ENCODE peak calls at places on chromosomes 13 and 19, in nine cellular contexts. H is substantia nigra; M is mesothelial cell of epicardium; O is effector CD4-positive, alpha-beta T cell; L is left colon; Y is activated T-cell treated with anti-CD3 and anti-CD28 coated beads, Interleukin-2, amount 50 U/mL, for 48 hours; N is DMS 273 treated with DMSO at 0.1 percent for 48 hours; V is AG09319; I is activated T-helper 1 cell treated with anti-CD3 and anti-CD28 coated beads, Interleukin-2, amount 50 U/mL, for 16 hours. R is an unnamed sample.

GRCh38 chr19:19039901-19040300 is 6.5 kb downstream of the ARMC6 start:
- DNase-seq in L (no peak), Y (no peak), V (no peak), N (no peak), H (no peak), M (no peak), I (no peak), O (no peak), R (no peak)

GRCh38 chr19:58543826-58544590 is at the start of gene TRIM28:
- DNase-seq in Y (peak), V (peak), M (peak), O (peak), N (no peak), I (peak), H (no peak), L (peak), R (peak)

GRCh38 chr13:97855570-97855970 is 97.9 kb upstream of the IPO5 start:
- DNase-seq in V (peak), O (no peak), M (no peak), H (peak), I (no peak), Y (peak), L (peak), N (peak), R (peak)

GRCh38 chr19:14369399-14370168 is 11.7 kb upstream of the ADGRE5 start:
- DNase-seq in V (no peak), Y (peak), I (peak), M (no peak), L (no peak), O (peak), H (no peak), N (no peak), R (no peak)

GRCh38 chr19:8243146-8243545 is 34.0 kb downstream of the CERS4 start:
- DNase-seq in V (no peak), N (no peak), I (no peak), M (no peak), O (no peak), H (no peak), Y (no peak), L (no peak), R (no peak)

GRCh38 chr19:55275851-55276719 is 3.8 kb downstream of the HSPBP1 start:
- DNase-seq in L (no peak), H (no peak), O (no peak), I (no peak), M (no peak), N (no peak), Y (no peak), V (no peak), R (no peak)

GRCh38 chr19:29255912-29256311 is 43.0 kb upstream of the UQCRFS1 start:
- DNase-seq in O (no peak), Y (no peak), H (no peak), N (no peak), V (no peak), I (no peak), M (no peak), L (no peak), R (no peak)

GRCh38 chr13:45299194-45299593 is 41.8 kb downstream of the TPT1 start:
- DNase-seq in Y (no peak), O (no peak), H (no peak), N (no peak), M (no peak), I (no peak), V (no peak), L (no peak), R (no peak)

GRCh38 chr19:15532779-15533521 is 24.6 kb downstream of the CYP4F22 start:
- DNase-seq in N (no peak), Y (no peak), O (no peak), L (no peak), H (no peak), M (no peak), V (no peak), I (no peak), R (no peak)

GRCh38 chr19:41928754-41929535 is 696 bp upstream of the ERFL start:
- DNase-seq in N (no peak), O (no peak), H (no peak), M (no peak), L (peak), V (no peak), Y (peak), I (no peak), R (no peak)

GRCh38 chr13:93244918-93245280 is 18.3 kb downstream of the GPC6 start:
- DNase-seq in I (no peak), N (no peak), O (no peak), H (no peak), Y (no peak), V (no peak), M (no peak), L (no peak), R (no peak)

GRCh38 chr19:38932425-38933179 is 1.9 kb downstream of the MRPS12 start:
- DNase-seq in Y (peak), L (peak), H (no peak), N (no peak), V (no peak), I (no peak), O (peak), M (no peak), R (no peak)

GRCh38 chr13:21176982-21177284 is 475 bp downstream of the MRPL57 start:
- DNase-seq in N (no peak), V (no peak), M (no peak), H (no peak), L (no peak), O (no peak), Y (no peak), I (no peak), R (no peak)

GRCh38 chr13:23883255-23883654 is 5.9 kb downstream of the MIPEP start:
- DNase-seq in I (no peak), O (no peak), M (no peak), Y (no peak), H (no peak), L (no peak), N (no peak), V (no peak), R (no peak)

GRCh38 chr19:35639321-35639639 is 2.3 kb upstream of the ETV2 start:
- DNase-seq in Y (no peak), L (no peak), V (no peak), H (no peak), O (no peak), M (no peak), N (no peak), I (no peak), R (no peak)

GRCh38 chr13:93603043-93603442 is 376.4 kb downstream of the GPC6 start:
- DNase-seq in O (no peak), M (no peak), V (peak), H (no peak), Y (no peak), N (no peak), I (no peak), L (no peak), R (no peak)

GRCh38 chr13:64925284-64925683 is 2304.9 kb downstream of the PCDH9 start:
- DNase-seq in O (no peak), H (no peak), Y (no peak), L (no peak), M (no peak), N (no peak), I (no peak), V (no peak), R (no peak)

GRCh38 chr13:97506511-97506910 is 72.5 kb downstream of the RAP2A start:
- DNase-seq in L (no peak), M (no peak), O (no peak), N (no peak), Y (no peak), I (no peak), H (no peak), V (no peak), R (no peak)

GRCh38 chr13:42836930-42837329 is 55.5 kb downstream of the FAM216B start:
- DNase-seq in O (no peak), M (no peak), V (peak), N (peak), I (no peak), L (no peak), H (no peak), Y (no peak), R (no peak)

GRCh38 chr13:95601906-95602305 is 42.6 kb downstream of the DZIP1 start:
- DNase-seq in V (no peak), I (no peak), H (no peak), M (no peak), L (no peak), N (no peak), O (no peak), Y (no peak), R (no peak)

GRCh38 chr19:57803594-57804325 is 11.0 kb downstream of the ZNF552 start:
- DNase-seq in I (no peak), V (no peak), M (no peak), L (peak), H (peak), Y (no peak), N (no peak), O (no peak), R (peak)

GRCh38 chr13:112849500-112849899 is 119.5 kb upstream of the MCF2L start:
- DNase-seq in H (no peak), V (no peak), I (no peak), N (peak), Y (no peak), M (no peak), L (no peak), O (no peak), R (peak)

GRCh38 chr13:113297370-113297871 is 382 bp downstream of the LAMP1 start:
- DNase-seq in O (peak), I (peak), Y (peak), M (no peak), L (peak), H (no peak), V (no peak), N (no peak), R (no peak)

GRCh38 chr19:44648536-44649370 is 5.0 kb downstream of the PVR start:
- DNase-seq in O (no peak), N (no peak), Y (no peak), H (no peak), I (no peak), V (peak), M (no peak), L (no peak), R (no peak)

GRCh38 chr13:32195713-32196112 is 119.5 kb downstream of the ZAR1L start:
- DNase-seq in V (no peak), N (no peak), I (no peak), Y (no peak), H (no peak), L (no peak), O (no peak), M (no peak), R (no peak)

GRCh38 chr19:44725251-44725650 is 23.3 kb upstream of the BCL3 start:
- DNase-seq in M (no peak), H (no peak), N (no peak), I (no peak), Y (no peak), V (no peak), L (peak), O (no peak), R (no peak)

GRCh38 chr19:47729799-47730520 is 15.4 kb upstream of the NOP53 start:
- DNase-seq in N (no peak), V (no peak), I (no peak), L (peak), O (no peak), M (no peak), H (no peak), Y (peak), R (no peak)

GRCh38 chr13:112124100-112124499 is 57.2 kb downstream of the SOX1 start:
- DNase-seq in H (no peak), Y (no peak), V (no peak), M (no peak), O (no peak), I (no peak), N (no peak), L (no peak), R (no peak)

GRCh38 chr19:35545855-35546381 is 492 bp downstream of the TMEM147 start:
- DNase-seq in V (no peak), M (no peak), L (peak), Y (peak), N (no peak), O (peak), I (no peak), H (no peak), R (no peak)

GRCh38 chr13:114100446-114101320 is 31.7 kb downstream of the RASA3 start:
- DNase-seq in H (no peak), N (no peak), Y (no peak), M (no peak), L (peak), O (no peak), V (no peak), I (no peak), R (no peak)

GRCh38 chr19:58093071-58093470 is 5.0 kb downstream of the ZSCAN18 start:
- DNase-seq in M (no peak), Y (no peak), O (no peak), I (no peak), V (no peak), H (no peak), L (no peak), N (no peak), R (no peak)

GRCh38 chr19:38134538-38135149 is 89.4 kb downstream of the DPF1 start:
- DNase-seq in V (no peak), H (peak), I (no peak), O (peak), L (peak), Y (peak), N (peak), M (no peak), R (no peak)

GRCh38 chr19:1079566-1080111 is 12.7 kb downstream of the ARHGAP45 start:
- DNase-seq in I (no peak), Y (peak), H (no peak), O (no peak), N (no peak), M (no peak), L (peak), V (no peak), R (no peak)

GRCh38 chr13:33932765-33933406 is 114.9 kb downstream of the RFC3 start:
- DNase-seq in Y (no peak), L (no peak), H (no peak), O (no peak), M (no peak), I (no peak), V (no peak), N (peak), R (no peak)

GRCh38 chr13:27264181-27264580 is 6.4 kb upstream of the RASL11A start:
- DNase-seq in Y (no peak), L (no peak), N (no peak), V (no peak), H (peak), M (no peak), I (no peak), O (no peak), R (no peak)

GRCh38 chr13:113355621-113356020 is 8.3 kb downstream of the GRTP1 start:
- DNase-seq in L (no peak), H (no peak), M (no peak), I (no peak), O (no peak), Y (no peak), N (no peak), V (no peak), R (no peak)

R was measured in SK-N-MC.